ENCODE peak calls at places on chromosomes 2 and 18, in five cellular contexts. F is GM12878, V is transverse colon, X is sigmoid colon, D is H1. U is an unnamed sample. For H3K36me3 and H3K4me1, the result is how much of the 10 kb centered on the place peaks cover.

GRCh38 chr18:55506074-55506473 is 81.9 kb downstream of the TCF4 start:
- DNase-seq in F (no peak), V (no peak), X (no peak), D (no peak), U (no peak)

GRCh38 chr2:122514451-122514996 is 759.1 kb downstream of the TSN start:
- DNase-seq in F (no peak), V (no peak), X (no peak), D (no peak), U (no peak)

GRCh38 chr2:177245010-177245422 is 19.5 kb downstream of the NFE2L2 start:
- DNase-seq in F (no peak), V (no peak), X (no peak), D (peak), U (no peak)

GRCh38 chr2:160390544-160391258 is 102.9 kb downstream of the RBMS1 start:
- DNase-seq in F (no peak), V (no peak), X (no peak), D (no peak), U (no peak)

GRCh38 chr2:42171396-42171971 is 2.3 kb downstream of the EML4 start:
- DNase-seq in F (no peak), V (no peak), X (no peak), D (no peak), U (no peak)

GRCh38 chr2:166519391-166519962 is 25.4 kb upstream of the SCN7A start:
- DNase-seq in F (no peak), V (no peak), X (no peak), D (no peak), U (no peak)

GRCh38 chr2:187505064-187505672 is 49.1 kb downstream of the TFPI start:
- DNase-seq in F (no peak), V (no peak), X (no peak), D (no peak), U (no peak)

GRCh38 chr18:77062518-77063003 is 70.0 kb downstream of the MBP start:
- DNase-seq in F (peak), V (no peak), X (no peak), D (no peak), U (no peak)

GRCh38 chr2:230244211-230244610 is 18.7 kb downstream of the SP140 start:
- DNase-seq in F (no peak), V (no peak), X (no peak), D (no peak), U (no peak)

GRCh38 chr18:62828852-62829251 is 113.5 kb downstream of the PHLPP1 start:
- DNase-seq in F (no peak), V (no peak), X (no peak), D (no peak), U (no peak)

GRCh38 chr2:16568998-16569397 is 96.6 kb downstream of the CYRIA start:
- DNase-seq in F (no peak), V (no peak), X (no peak), D (no peak), U (no peak)

GRCh38 chr2:119425620-119426395 is 5.8 kb upstream of the TMEM37 start:
- DNase-seq in F (no peak), V (peak), X (no peak), D (no peak), U (no peak)

GRCh38 chr2:45922577-45922988 is 271.1 kb downstream of the PRKCE start:
- DNase-seq in F (no peak), V (no peak), X (no peak), D (no peak), U (no peak)

GRCh38 chr18:51053822-51054221 is 23.8 kb downstream of the SMAD4 start:
- DNase-seq in F (no peak), V (no peak), X (no peak), D (no peak), U (no peak)

GRCh38 chr18:51054764-51055163 is 24.8 kb downstream of the SMAD4 start:
- DNase-seq in F (no peak), V (no peak), X (no peak), D (no peak), U (no peak)

GRCh38 chr18:51049137-51049536 is 19.1 kb downstream of the SMAD4 start:
- DNase-seq in F (no peak), V (no peak), X (no peak), D (no peak), U (no peak)

GRCh38 chr18:51048190-51048589 is 18.2 kb downstream of the SMAD4 start:
- DNase-seq in F (no peak), V (no peak), X (no peak), D (no peak), U (no peak)

GRCh38 chr18:51051105-51051712 is 21.2 kb downstream of the SMAD4 start:
- DNase-seq in F (no peak), V (no peak), X (no peak), D (no peak), U (no peak)
- H3K36me3 ChIP-seq in F (under half), V (under half), X (half or more), D (under half), U (under half)

DNA sequence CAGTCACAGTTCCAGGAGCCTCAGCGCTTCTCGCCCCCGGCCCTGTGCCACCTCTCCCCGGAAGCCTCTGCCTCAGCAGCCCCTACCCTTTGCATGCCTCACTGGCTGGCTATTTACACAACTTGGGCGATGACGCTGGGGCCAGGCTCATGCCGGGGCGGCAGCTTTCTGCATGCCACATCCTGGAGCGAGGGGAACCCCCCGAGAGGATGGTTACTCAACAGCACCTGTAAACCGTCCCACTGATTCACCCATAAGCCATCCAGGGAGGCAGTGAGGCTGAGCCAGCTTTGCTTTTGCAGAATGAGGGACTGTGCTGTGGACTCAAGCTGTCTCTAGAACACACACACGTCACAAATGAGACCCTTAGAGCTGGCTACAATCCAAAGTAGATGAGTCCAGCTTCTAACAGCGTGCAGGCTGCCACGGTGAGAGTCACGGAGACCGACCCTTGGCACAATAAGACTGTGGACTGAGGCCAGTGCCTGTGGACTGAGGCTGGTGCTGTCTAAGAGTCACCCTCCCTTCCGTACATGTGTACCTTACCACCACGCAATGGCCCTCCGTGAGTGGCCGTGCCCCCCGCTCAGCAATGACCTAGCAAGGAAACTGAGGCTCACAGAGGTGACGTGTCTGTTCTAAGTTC is 45.6 kb upstream of the ODC1 start:
- DNase-seq in F (peak), V (peak), X (no peak), D (no peak), U (no peak)
- TF ChIP-seq EP300 in F (no peak), V (no peak), X (no peak), D (no peak), U (no peak)

DNA sequence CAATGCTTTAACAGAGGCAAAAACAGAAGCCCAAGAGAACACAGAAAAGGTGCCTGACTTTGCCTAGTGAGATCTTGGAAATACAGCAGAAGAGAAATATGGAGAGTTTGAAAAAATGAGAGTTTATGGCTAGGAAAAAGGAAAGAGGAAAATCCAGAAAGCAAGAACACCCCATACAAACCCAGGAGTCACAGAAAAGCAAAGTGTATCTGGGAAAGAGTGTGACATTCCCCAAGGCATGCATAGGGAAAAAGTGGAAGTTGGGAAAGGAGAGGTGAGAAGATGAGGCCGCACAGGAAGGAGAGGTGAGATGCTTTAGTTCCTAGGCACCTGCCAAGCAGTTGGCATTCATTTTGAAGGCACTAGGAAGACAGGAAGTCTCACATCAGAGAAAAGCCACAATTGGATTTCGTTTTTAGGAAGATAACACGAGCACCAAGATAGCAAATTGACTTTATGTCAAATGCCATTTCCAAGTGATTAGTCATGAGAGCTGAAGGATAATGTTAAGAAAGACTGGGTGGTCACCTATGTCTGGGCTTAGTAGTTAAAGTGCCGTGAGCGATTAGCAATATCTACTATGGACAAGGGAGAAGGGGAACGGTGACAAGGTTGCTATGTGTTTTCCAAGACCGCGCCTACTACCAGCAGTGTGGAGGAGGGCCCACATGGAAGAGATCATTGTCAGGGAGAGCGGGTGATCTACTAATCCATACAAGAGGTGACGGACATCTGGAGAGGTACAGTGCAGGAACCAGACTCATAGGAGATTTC is 224.1 kb upstream of the PARD3B start:
- DNase-seq in F (no peak), V (no peak), X (no peak), D (no peak), U (no peak)
- H3K4me1 ChIP-seq in F (under half), V (under half), X (under half), D (under half), U (under half)

DNA sequence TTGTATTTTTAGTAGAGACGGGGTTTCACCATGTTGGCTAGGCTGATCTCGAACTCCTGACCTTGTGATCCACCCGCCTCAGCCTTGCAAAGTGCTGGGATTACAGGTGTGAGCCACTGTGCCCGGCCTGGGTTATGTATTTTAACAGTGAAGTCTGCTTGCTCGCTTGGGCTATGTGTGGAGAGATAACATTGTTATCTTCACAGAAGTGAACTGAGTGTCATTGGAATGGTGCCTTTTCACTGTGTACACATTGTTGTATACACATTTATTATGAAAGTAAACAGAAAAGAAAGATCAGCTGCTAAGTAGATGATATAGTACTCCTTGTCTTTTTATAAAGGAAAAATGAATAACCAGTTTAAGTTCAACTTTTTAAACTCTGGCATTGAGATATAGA is 30.4 kb downstream of the RNF138 start:
- DNase-seq in F (no peak), V (no peak), X (no peak), D (no peak), U (no peak)
- H3K36me3 ChIP-seq in F (under half), V (under half), X (half or more), D (under half), U (under half)